ENCODE peak calls at places on chromosomes 12 and 14, in six cellular contexts. One of them, this sample, is unnamed.

GRCh38 chr12:58009355-58009754 is 68.0 kb downstream of the ATP23 start:
- DNase-seq in foreskin keratinocyte: no peak
- DNase-seq in cardiac muscle cell: no peak
- DNase-seq in A549: no peak
- DNase-seq in upper lobe of right lung: no peak
- DNase-seq in NB4: no peak
- DNase-seq in this sample: no peak

GRCh38 chr12:57803317-57803893 is 15.1 kb downstream of the AVIL start:
- DNase-seq in upper lobe of right lung: peak
- DNase-seq in NB4: peak
- DNase-seq in cardiac muscle cell: peak
- DNase-seq in A549: peak
- DNase-seq in foreskin keratinocyte: no peak
- DNase-seq in this sample: peak

GRCh38 chr12:32854097-32854496 is 42.5 kb downstream of the PKP2 start:
- DNase-seq in foreskin keratinocyte: no peak
- DNase-seq in A549: no peak
- DNase-seq in upper lobe of right lung: no peak
- DNase-seq in cardiac muscle cell: peak
- DNase-seq in NB4: no peak
- DNase-seq in this sample: no peak

GRCh38 chr14:70601162-70601561 is 707 bp upstream of the MED6 start:
- DNase-seq in foreskin keratinocyte: peak
- DNase-seq in A549: no peak
- DNase-seq in NB4: no peak
- DNase-seq in upper lobe of right lung: no peak
- DNase-seq in cardiac muscle cell: no peak
- DNase-seq in this sample: no peak

GRCh38 chr12:131511391-131511802 is 199.5 kb upstream of the SFSWAP start:
- DNase-seq in A549: no peak
- DNase-seq in cardiac muscle cell: no peak
- DNase-seq in NB4: peak
- DNase-seq in foreskin keratinocyte: no peak
- DNase-seq in upper lobe of right lung: no peak
- DNase-seq in this sample: peak

GRCh38 chr14:96225745-96226151 is 21.1 kb downstream of the BDKRB2 start:
- DNase-seq in NB4: no peak
- DNase-seq in A549: no peak
- DNase-seq in upper lobe of right lung: peak
- DNase-seq in foreskin keratinocyte: peak
- DNase-seq in cardiac muscle cell: peak
- DNase-seq in this sample: no peak

GRCh38 chr12:97556201-97556824 is 93.7 kb downstream of the RMST start:
- DNase-seq in NB4: no peak
- DNase-seq in cardiac muscle cell: peak
- DNase-seq in A549: no peak
- DNase-seq in upper lobe of right lung: peak
- DNase-seq in foreskin keratinocyte: no peak
- DNase-seq in this sample: no peak

GRCh38 chr12:114888928-114889327 is 205.0 kb upstream of the TBX3 start:
- DNase-seq in cardiac muscle cell: no peak
- DNase-seq in foreskin keratinocyte: no peak
- DNase-seq in NB4: no peak
- DNase-seq in A549: no peak
- DNase-seq in upper lobe of right lung: no peak
- DNase-seq in this sample: no peak

GRCh38 chr12:78864483-78865296 is at the start of gene SYT1:
- DNase-seq in A549: peak
- DNase-seq in foreskin keratinocyte: peak
- DNase-seq in cardiac muscle cell: peak
- DNase-seq in upper lobe of right lung: peak
- DNase-seq in NB4: no peak
- DNase-seq in this sample: peak

DNA sequence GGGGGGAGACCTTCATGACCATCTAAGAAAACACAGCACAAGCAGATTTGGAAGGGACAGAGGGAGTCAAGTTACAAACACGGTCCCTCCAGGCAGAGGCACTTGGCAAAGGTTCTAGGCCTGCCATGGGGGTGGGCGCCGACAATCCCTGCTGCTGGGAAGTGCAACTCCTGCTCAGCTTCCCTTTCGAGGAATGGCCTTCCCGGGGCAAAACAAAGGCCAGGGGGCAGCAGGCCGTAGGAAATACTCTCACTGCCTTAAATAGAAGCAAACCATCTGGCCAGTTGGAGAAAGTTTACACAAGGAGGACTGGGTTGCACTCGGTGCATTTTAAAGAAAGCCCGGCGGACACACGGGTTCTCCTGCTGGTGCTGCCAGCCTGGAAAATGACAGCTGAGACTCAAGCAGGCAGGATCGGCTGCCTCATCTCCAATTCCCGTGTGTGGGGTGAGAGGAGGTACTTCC is 65.8 kb downstream of the ITPK1 start:
- DNase-seq in NB4: no peak
- DNase-seq in A549: no peak
- DNase-seq in cardiac muscle cell: peak
- DNase-seq in upper lobe of right lung: no peak
- DNase-seq in foreskin keratinocyte: no peak
- DNase-seq in this sample: no peak
- TF ChIP-seq CTCF in NB4: no peak
- TF ChIP-seq CTCF in A549: no peak
- TF ChIP-seq CTCF in cardiac muscle cell: peak
- TF ChIP-seq CTCF in upper lobe of right lung: no peak
- TF ChIP-seq CTCF in foreskin keratinocyte: no peak
- TF ChIP-seq CTCF in this sample: no peak

DNA sequence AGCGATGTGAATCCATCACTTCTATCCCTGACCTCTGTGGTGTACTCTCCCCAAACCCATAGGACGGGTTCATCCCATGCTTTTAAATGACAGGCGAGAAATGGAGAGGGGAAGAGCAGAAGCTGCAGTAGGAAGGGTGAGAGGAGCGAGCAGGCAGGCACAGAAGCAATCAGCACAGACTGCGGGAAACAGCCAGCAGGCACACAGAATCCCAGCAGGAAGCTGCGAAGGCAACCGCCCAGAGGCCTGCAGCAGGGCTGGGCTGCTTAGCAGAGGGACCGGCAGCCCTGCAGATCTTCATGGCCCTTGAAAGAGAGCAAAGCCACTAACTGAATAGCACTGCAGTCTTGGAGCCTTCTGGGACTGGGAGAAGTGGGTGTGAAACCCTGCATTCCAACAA is 287.0 kb upstream of the FKBP4 start:
- DNase-seq in NB4: no peak
- DNase-seq in foreskin keratinocyte: no peak
- DNase-seq in upper lobe of right lung: no peak
- DNase-seq in cardiac muscle cell: no peak
- DNase-seq in A549: no peak
- DNase-seq in this sample: no peak
- TF ChIP-seq CTCF in NB4: no peak
- TF ChIP-seq CTCF in foreskin keratinocyte: no peak
- TF ChIP-seq CTCF in upper lobe of right lung: no peak
- TF ChIP-seq CTCF in cardiac muscle cell: no peak
- TF ChIP-seq CTCF in A549: no peak
- TF ChIP-seq CTCF in this sample: no peak

DNA sequence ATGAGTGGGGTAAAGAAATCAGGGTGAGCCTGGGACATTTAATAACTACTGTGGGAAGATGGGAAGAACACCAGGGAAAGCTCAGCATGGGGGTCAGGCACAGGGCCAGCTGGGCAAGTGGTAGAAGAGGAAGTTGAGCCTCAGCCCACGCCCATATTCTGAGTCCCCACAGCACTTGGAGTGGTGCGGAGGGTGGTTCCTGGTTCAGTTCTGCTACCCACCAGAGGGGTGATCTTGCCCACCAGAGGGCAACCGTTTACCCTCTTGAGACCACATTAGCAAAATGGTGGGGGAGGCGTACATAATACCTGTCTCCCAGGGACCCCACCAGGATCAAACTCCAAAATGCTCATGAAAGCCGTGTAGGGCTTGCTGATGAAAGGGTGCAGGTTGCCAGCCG is 16.8 kb upstream of the ANKRD33 start:
- DNase-seq in upper lobe of right lung: peak
- DNase-seq in foreskin keratinocyte: no peak
- DNase-seq in NB4: peak
- DNase-seq in A549: no peak
- DNase-seq in cardiac muscle cell: no peak
- DNase-seq in this sample: no peak
- TF ChIP-seq CTCF in upper lobe of right lung: no peak
- TF ChIP-seq CTCF in foreskin keratinocyte: no peak
- TF ChIP-seq CTCF in NB4: peak
- TF ChIP-seq CTCF in A549: no peak
- TF ChIP-seq CTCF in cardiac muscle cell: no peak
- TF ChIP-seq CTCF in this sample: no peak

GRCh38 chr12:109899783-109900751 is at the start of gene TCHP:
- DNase-seq in upper lobe of right lung: peak
- DNase-seq in cardiac muscle cell: peak
- DNase-seq in A549: peak
- DNase-seq in foreskin keratinocyte: peak
- DNase-seq in NB4: peak
- DNase-seq in this sample: peak
- TF ChIP-seq CTCF in upper lobe of right lung: peak
- TF ChIP-seq CTCF in cardiac muscle cell: peak
- TF ChIP-seq CTCF in A549: peak
- TF ChIP-seq CTCF in foreskin keratinocyte: peak
- TF ChIP-seq CTCF in NB4: peak
- TF ChIP-seq CTCF in this sample: no peak

This sample was measured in GM12865.